ENCODE peak calls at places on chromosome 21, in four cellular contexts. W is astrocyte of the spinal cord; I is cardiac fibroblast; L is CD8-positive, alpha-beta T cell. Q is an unnamed sample.

GRCh38 chr21:41377715-41378114 is 15.9 kb downstream of the MX2 start:
- DNase-seq in W (no peak), L (no peak), I (no peak), Q (no peak)

GRCh38 chr21:14862794-14863720 is 201.7 kb downstream of the NRIP1 start:
- DNase-seq in I (peak; percentile 60), L (no peak), W (peak; percentile 46), Q (peak; percentile 62)

GRCh38 chr21:39799178-39799577 is 54.2 kb downstream of the IGSF5 start:
- DNase-seq in L (no peak), W (no peak), I (no peak), Q (no peak)

GRCh38 chr21:42389449-42389835 is 6.4 kb downstream of the TMPRSS3 start:
- DNase-seq in L (no peak), W (no peak), I (no peak), Q (no peak)

GRCh38 chr21:30580132-30580531 is 10.1 kb downstream of the KRTAP22-2 start:
- DNase-seq in L (no peak), I (no peak), W (no peak), Q (no peak)

GRCh38 chr21:23401278-23401677 is 2206.0 kb downstream of the MRPL39 start:
- DNase-seq in L (no peak), W (no peak), I (no peak), Q (no peak)

GRCh38 chr21:38979271-38980196 is 173.8 kb downstream of the ETS2 start:
- DNase-seq in L (no peak), I (peak; percentile 45), W (no peak), Q (peak; percentile 96)

GRCh38 chr21:37751268-37751975 is 164.8 kb downstream of the KCNJ6 start:
- DNase-seq in L (no peak), W (peak; percentile 26), I (peak; percentile 53), Q (peak; percentile 31)

GRCh38 chr21:41874611-41875010 is 4.5 kb downstream of the PRDM15 start:
- DNase-seq in L (no peak), W (no peak), I (no peak), Q (no peak)

GRCh38 chr21:36027352-36027751 is 33.0 kb downstream of the SETD4 start:
- DNase-seq in W (no peak), I (peak; percentile 38), L (no peak), Q (peak; percentile 28)

GRCh38 chr21:26977741-26978140 is 10.9 kb upstream of the ADAMTS5 start:
- DNase-seq in L (no peak), W (no peak), I (no peak), Q (peak; percentile 37)

GRCh38 chr21:42472521-42472920 is 23.5 kb downstream of the RSPH1 start:
- DNase-seq in L (no peak), I (no peak), W (no peak), Q (no peak)

GRCh38 chr21:41631564-41632461 is 123.9 kb upstream of the TMPRSS2 start:
- DNase-seq in L (no peak), W (peak; percentile 50), I (peak; percentile 65), Q (no peak)

GRCh38 chr21:37365657-37366487 is 701 bp upstream of the DYRK1A start:
- DNase-seq in L (peak; percentile 20), I (peak; percentile 68), W (peak; percentile 69), Q (peak; percentile 63)

GRCh38 chr21:38721983-38722382 is 83.7 kb upstream of the ETS2 start:
- DNase-seq in I (peak; percentile 60), L (no peak), W (no peak), Q (peak; percentile 85)

GRCh38 chr21:45289655-45290515 is 2.2 kb upstream of the POFUT2 start:
- DNase-seq in W (no peak), L (no peak), I (peak; percentile 39), Q (no peak)
- TF ChIP-seq CTCF in W (peak; percentile 52), L (no peak), I (peak; percentile 31), Q (peak; percentile 32)

GRCh38 chr21:33666153-33666552 is 23.9 kb downstream of the ITSN1 start:
- DNase-seq in W (no peak), I (peak; percentile 53), L (no peak), Q (no peak)
- TF ChIP-seq CTCF in W (no peak), I (no peak), L (no peak), Q (no peak)

DNA sequence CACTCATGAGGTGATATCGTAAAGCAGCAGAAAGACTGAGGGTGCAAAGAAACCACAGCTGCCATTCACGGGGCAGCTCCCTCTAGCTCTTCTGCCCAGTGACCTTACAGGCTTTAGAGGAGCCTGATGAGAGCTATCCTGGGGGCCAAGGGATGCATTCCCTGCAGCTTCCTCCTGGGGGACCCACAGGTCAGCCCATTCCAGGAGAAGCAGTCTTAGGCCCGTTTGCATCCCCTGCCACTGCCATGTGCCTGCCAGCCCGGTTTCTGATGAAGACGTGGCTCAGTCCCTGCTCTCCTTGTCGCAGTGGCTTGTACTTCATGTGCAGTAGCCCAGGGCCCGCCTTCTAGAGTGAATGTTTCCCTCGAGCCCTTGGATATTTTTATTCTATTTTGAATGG is 22.8 kb downstream of the ATP5PO start:
- DNase-seq in L (no peak), I (no peak), W (no peak), Q (no peak)
- TF ChIP-seq CTCF in L (no peak), I (no peak), W (no peak), Q (no peak)

GRCh38 chr21:44817914-44818635 is at the start of gene SUMO3:
- DNase-seq in I (peak; percentile 79), W (peak; percentile 73), L (peak; percentile 77), Q (peak; percentile 80)
- TF ChIP-seq CTCF in I (no peak), W (no peak), L (no peak), Q (no peak)

GRCh38 chr21:45408271-45408791 is 3.4 kb downstream of the COL18A1 start:
- DNase-seq in I (no peak), L (no peak), W (no peak), Q (no peak)
- TF ChIP-seq CTCF in I (no peak), L (no peak), W (no peak), Q (no peak)

GRCh38 chr21:34825101-34825500 is 156.3 kb downstream of the CLIC6 start:
- DNase-seq in W (no peak), I (no peak), L (no peak), Q (no peak)
- TF ChIP-seq CTCF in W (no peak), I (no peak), L (no peak), Q (no peak)

GRCh38 chr21:45356251-45356650 is 48.7 kb upstream of the COL18A1 start:
- DNase-seq in W (no peak), L (no peak), I (no peak), Q (no peak)
- TF ChIP-seq CTCF in W (peak; percentile 24), L (no peak), I (no peak), Q (peak; percentile 22)